ENCODE peak calls at places on chromosomes 11 and 22, in five cellular contexts. One of them, this sample, is unnamed.

GRCh38 chr11:8766993-8767374 is 84.4 kb downstream of the RPL27A start:
- DNase-seq in epithelial cell of proximal tubule: no peak
- DNase-seq in activated T-helper 1 cell treated with Interleukin-2 at 50 U/mL for 16 hours: no peak
- DNase-seq in GM19239: no peak
- DNase-seq in nephron progenitor cell: no peak
- DNase-seq in this sample: no peak

GRCh38 chr11:75166791-75167190 is 15.9 kb downstream of the SLCO2B1 start:
- DNase-seq in epithelial cell of proximal tubule: no peak
- DNase-seq in activated T-helper 1 cell treated with Interleukin-2 at 50 U/mL for 16 hours: no peak
- DNase-seq in GM19239: no peak
- DNase-seq in nephron progenitor cell: no peak
- DNase-seq in this sample: no peak

GRCh38 chr22:34410111-34410510 is 489.8 kb upstream of the LARGE1 start:
- DNase-seq in epithelial cell of proximal tubule: no peak
- DNase-seq in activated T-helper 1 cell treated with Interleukin-2 at 50 U/mL for 16 hours: no peak
- DNase-seq in GM19239: no peak
- DNase-seq in nephron progenitor cell: no peak
- DNase-seq in this sample: no peak

GRCh38 chr22:35299217-35299716 is 427 bp upstream of the TOM1 start:
- DNase-seq in epithelial cell of proximal tubule: no peak
- DNase-seq in activated T-helper 1 cell treated with Interleukin-2 at 50 U/mL for 16 hours: no peak
- DNase-seq in GM19239: no peak
- DNase-seq in nephron progenitor cell: no peak
- DNase-seq in this sample: no peak

GRCh38 chr11:8527939-8528338 is 66.1 kb downstream of the STK33 start:
- DNase-seq in epithelial cell of proximal tubule: peak
- DNase-seq in activated T-helper 1 cell treated with Interleukin-2 at 50 U/mL for 16 hours: no peak
- DNase-seq in GM19239: no peak
- DNase-seq in nephron progenitor cell: no peak
- DNase-seq in this sample: no peak

GRCh38 chr11:93738647-93739081 is 2.6 kb downstream of the TAF1D start:
- DNase-seq in epithelial cell of proximal tubule: no peak
- DNase-seq in activated T-helper 1 cell treated with Interleukin-2 at 50 U/mL for 16 hours: no peak
- DNase-seq in GM19239: no peak
- DNase-seq in nephron progenitor cell: no peak
- DNase-seq in this sample: no peak

GRCh38 chr22:23670378-23671295 is 20.2 kb upstream of the RGL4 start:
- DNase-seq in epithelial cell of proximal tubule: no peak
- DNase-seq in activated T-helper 1 cell treated with Interleukin-2 at 50 U/mL for 16 hours: no peak
- DNase-seq in GM19239: no peak
- DNase-seq in nephron progenitor cell: no peak
- DNase-seq in this sample: no peak

GRCh38 chr11:68043029-68043348 is 4.2 kb downstream of the TCIRG1 start:
- DNase-seq in epithelial cell of proximal tubule: no peak
- DNase-seq in activated T-helper 1 cell treated with Interleukin-2 at 50 U/mL for 16 hours: no peak
- DNase-seq in GM19239: no peak
- DNase-seq in nephron progenitor cell: no peak
- DNase-seq in this sample: no peak

GRCh38 chr22:48055827-48056226 is 1293.4 kb downstream of the TBC1D22A start:
- DNase-seq in epithelial cell of proximal tubule: no peak
- DNase-seq in activated T-helper 1 cell treated with Interleukin-2 at 50 U/mL for 16 hours: no peak
- DNase-seq in GM19239: no peak
- DNase-seq in nephron progenitor cell: no peak
- DNase-seq in this sample: no peak

GRCh38 chr22:44312766-44313165 is at the start of gene SHISAL1:
- DNase-seq in epithelial cell of proximal tubule: no peak
- DNase-seq in activated T-helper 1 cell treated with Interleukin-2 at 50 U/mL for 16 hours: no peak
- DNase-seq in GM19239: no peak
- DNase-seq in nephron progenitor cell: no peak
- DNase-seq in this sample: no peak

GRCh38 chr22:37193629-37194191 is 5.7 kb upstream of the C1QTNF6 start:
- DNase-seq in epithelial cell of proximal tubule: no peak
- DNase-seq in activated T-helper 1 cell treated with Interleukin-2 at 50 U/mL for 16 hours: no peak
- DNase-seq in GM19239: no peak
- DNase-seq in nephron progenitor cell: peak
- DNase-seq in this sample: no peak

GRCh38 chr11:60830478-60831142 is 11.3 kb upstream of the CCDC86 start:
- DNase-seq in epithelial cell of proximal tubule: no peak
- DNase-seq in activated T-helper 1 cell treated with Interleukin-2 at 50 U/mL for 16 hours: no peak
- DNase-seq in GM19239: no peak
- DNase-seq in nephron progenitor cell: no peak
- DNase-seq in this sample: no peak

GRCh38 chr11:65654375-65655349 is 8.1 kb downstream of the RELA start:
- DNase-seq in epithelial cell of proximal tubule: no peak
- DNase-seq in activated T-helper 1 cell treated with Interleukin-2 at 50 U/mL for 16 hours: no peak
- DNase-seq in GM19239: no peak
- DNase-seq in nephron progenitor cell: no peak
- DNase-seq in this sample: no peak

GRCh38 chr11:23112987-23113886 is 253.0 kb upstream of the CCDC179 start:
- DNase-seq in epithelial cell of proximal tubule: peak
- DNase-seq in activated T-helper 1 cell treated with Interleukin-2 at 50 U/mL for 16 hours: no peak
- DNase-seq in GM19239: peak
- DNase-seq in nephron progenitor cell: peak
- DNase-seq in this sample: peak

GRCh38 chr11:204587-205109 is 2.6 kb downstream of the BET1L start:
- DNase-seq in epithelial cell of proximal tubule: no peak
- DNase-seq in activated T-helper 1 cell treated with Interleukin-2 at 50 U/mL for 16 hours: no peak
- DNase-seq in GM19239: no peak
- DNase-seq in nephron progenitor cell: no peak
- DNase-seq in this sample: no peak

GRCh38 chr11:88266919-88267318 is 70.6 kb downstream of the CTSC start:
- DNase-seq in epithelial cell of proximal tubule: no peak
- DNase-seq in activated T-helper 1 cell treated with Interleukin-2 at 50 U/mL for 16 hours: no peak
- DNase-seq in GM19239: no peak
- DNase-seq in nephron progenitor cell: no peak
- DNase-seq in this sample: no peak

GRCh38 chr11:11514246-11514645 is 107.6 kb downstream of the GALNT18 start:
- DNase-seq in epithelial cell of proximal tubule: no peak
- DNase-seq in activated T-helper 1 cell treated with Interleukin-2 at 50 U/mL for 16 hours: no peak
- DNase-seq in GM19239: no peak
- DNase-seq in nephron progenitor cell: no peak
- DNase-seq in this sample: no peak

GRCh38 chr11:79440451-79441158 is at the start of gene TENM4:
- DNase-seq in epithelial cell of proximal tubule: no peak
- DNase-seq in activated T-helper 1 cell treated with Interleukin-2 at 50 U/mL for 16 hours: no peak
- DNase-seq in GM19239: no peak
- DNase-seq in nephron progenitor cell: peak
- DNase-seq in this sample: peak

This sample was measured in ecto neural progenitor cell.